ENCODE peak calls at places on chromosomes 3 and 15, in nine cellular contexts. One of them, this sample, is unnamed.

GRCh38 chr3:3705090-3705775 is 94.0 kb upstream of the LRRN1 start:
- DNase-seq in PC-9: no peak
- DNase-seq in activated CD8-positive, alpha-beta memory T cell treated with anti-CD3 and anti-CD28 coated beads for 1 hour: no peak
- DNase-seq in progenitor cell of endocrine pancreas: no peak
- DNase-seq in kidney epithelial cell: no peak
- DNase-seq in left ventricle myocardium superior: peak
- DNase-seq in T-cell: no peak
- DNase-seq in astrocyte of the cerebellum: no peak
- DNase-seq in IMR-90: no peak
- DNase-seq in this sample: no peak

GRCh38 chr3:153052096-153052460 is 109.9 kb upstream of the RAP2B start:
- DNase-seq in T-cell: no peak
- DNase-seq in astrocyte of the cerebellum: peak
- DNase-seq in kidney epithelial cell: peak
- DNase-seq in PC-9: peak
- DNase-seq in progenitor cell of endocrine pancreas: no peak
- DNase-seq in activated CD8-positive, alpha-beta memory T cell treated with anti-CD3 and anti-CD28 coated beads for 1 hour: no peak
- DNase-seq in IMR-90: peak
- DNase-seq in left ventricle myocardium superior: no peak
- DNase-seq in this sample: peak

GRCh38 chr3:124034016-124034808 is 42.3 kb upstream of the ROPN1 start:
- DNase-seq in IMR-90: no peak
- DNase-seq in activated CD8-positive, alpha-beta memory T cell treated with anti-CD3 and anti-CD28 coated beads for 1 hour: no peak
- DNase-seq in kidney epithelial cell: no peak
- DNase-seq in progenitor cell of endocrine pancreas: peak
- DNase-seq in T-cell: no peak
- DNase-seq in astrocyte of the cerebellum: no peak
- DNase-seq in PC-9: no peak
- DNase-seq in left ventricle myocardium superior: peak
- DNase-seq in this sample: no peak

GRCh38 chr3:167493240-167493639 is 19.4 kb upstream of the SERPINI2 start:
- DNase-seq in astrocyte of the cerebellum: no peak
- DNase-seq in kidney epithelial cell: no peak
- DNase-seq in activated CD8-positive, alpha-beta memory T cell treated with anti-CD3 and anti-CD28 coated beads for 1 hour: no peak
- DNase-seq in IMR-90: no peak
- DNase-seq in left ventricle myocardium superior: no peak
- DNase-seq in T-cell: no peak
- DNase-seq in PC-9: no peak
- DNase-seq in progenitor cell of endocrine pancreas: no peak
- DNase-seq in this sample: no peak

GRCh38 chr3:166071-166470 is 30.5 kb upstream of the CHL1 start:
- DNase-seq in kidney epithelial cell: no peak
- DNase-seq in left ventricle myocardium superior: no peak
- DNase-seq in PC-9: no peak
- DNase-seq in T-cell: no peak
- DNase-seq in progenitor cell of endocrine pancreas: no peak
- DNase-seq in IMR-90: no peak
- DNase-seq in activated CD8-positive, alpha-beta memory T cell treated with anti-CD3 and anti-CD28 coated beads for 1 hour: no peak
- DNase-seq in astrocyte of the cerebellum: no peak
- DNase-seq in this sample: no peak

GRCh38 chr15:78018968-78019644 is 58.4 kb downstream of the TBC1D2B start:
- DNase-seq in kidney epithelial cell: no peak
- DNase-seq in left ventricle myocardium superior: no peak
- DNase-seq in astrocyte of the cerebellum: no peak
- DNase-seq in activated CD8-positive, alpha-beta memory T cell treated with anti-CD3 and anti-CD28 coated beads for 1 hour: no peak
- DNase-seq in IMR-90: no peak
- DNase-seq in PC-9: no peak
- DNase-seq in T-cell: no peak
- DNase-seq in progenitor cell of endocrine pancreas: no peak
- DNase-seq in this sample: no peak

GRCh38 chr3:85586018-85586417 is 627.2 kb downstream of the CADM2 start:
- DNase-seq in kidney epithelial cell: no peak
- DNase-seq in activated CD8-positive, alpha-beta memory T cell treated with anti-CD3 and anti-CD28 coated beads for 1 hour: no peak
- DNase-seq in T-cell: no peak
- DNase-seq in progenitor cell of endocrine pancreas: no peak
- DNase-seq in astrocyte of the cerebellum: no peak
- DNase-seq in PC-9: no peak
- DNase-seq in IMR-90: no peak
- DNase-seq in left ventricle myocardium superior: no peak
- DNase-seq in this sample: no peak

GRCh38 chr3:171710359-171710758 is 99.9 kb downstream of the PLD1 start:
- DNase-seq in progenitor cell of endocrine pancreas: no peak
- DNase-seq in T-cell: no peak
- DNase-seq in left ventricle myocardium superior: no peak
- DNase-seq in PC-9: no peak
- DNase-seq in IMR-90: no peak
- DNase-seq in activated CD8-positive, alpha-beta memory T cell treated with anti-CD3 and anti-CD28 coated beads for 1 hour: no peak
- DNase-seq in astrocyte of the cerebellum: no peak
- DNase-seq in kidney epithelial cell: no peak
- DNase-seq in this sample: no peak

GRCh38 chr3:13544951-13545651 is 3.8 kb upstream of the FBLN2 start:
- DNase-seq in activated CD8-positive, alpha-beta memory T cell treated with anti-CD3 and anti-CD28 coated beads for 1 hour: no peak
- DNase-seq in PC-9: no peak
- DNase-seq in kidney epithelial cell: no peak
- DNase-seq in IMR-90: no peak
- DNase-seq in T-cell: no peak
- DNase-seq in left ventricle myocardium superior: no peak
- DNase-seq in progenitor cell of endocrine pancreas: no peak
- DNase-seq in astrocyte of the cerebellum: no peak
- DNase-seq in this sample: no peak

GRCh38 chr3:43869491-43869890 is 178.8 kb downstream of the ABHD5 start:
- DNase-seq in PC-9: no peak
- DNase-seq in activated CD8-positive, alpha-beta memory T cell treated with anti-CD3 and anti-CD28 coated beads for 1 hour: no peak
- DNase-seq in left ventricle myocardium superior: no peak
- DNase-seq in kidney epithelial cell: no peak
- DNase-seq in IMR-90: no peak
- DNase-seq in progenitor cell of endocrine pancreas: no peak
- DNase-seq in T-cell: no peak
- DNase-seq in astrocyte of the cerebellum: no peak
- DNase-seq in this sample: no peak

GRCh38 chr3:70281663-70282062 is 30.8 kb downstream of the MDFIC2 start:
- DNase-seq in astrocyte of the cerebellum: peak
- DNase-seq in IMR-90: peak
- DNase-seq in T-cell: no peak
- DNase-seq in PC-9: no peak
- DNase-seq in left ventricle myocardium superior: no peak
- DNase-seq in activated CD8-positive, alpha-beta memory T cell treated with anti-CD3 and anti-CD28 coated beads for 1 hour: no peak
- DNase-seq in kidney epithelial cell: no peak
- DNase-seq in progenitor cell of endocrine pancreas: no peak
- DNase-seq in this sample: peak

GRCh38 chr3:189902230-189903186 is 218.2 kb downstream of the P3H2 start:
- DNase-seq in activated CD8-positive, alpha-beta memory T cell treated with anti-CD3 and anti-CD28 coated beads for 1 hour: no peak
- DNase-seq in progenitor cell of endocrine pancreas: no peak
- DNase-seq in T-cell: no peak
- DNase-seq in left ventricle myocardium superior: no peak
- DNase-seq in IMR-90: peak
- DNase-seq in kidney epithelial cell: no peak
- DNase-seq in PC-9: no peak
- DNase-seq in astrocyte of the cerebellum: no peak
- DNase-seq in this sample: no peak

GRCh38 chr15:95501865-95502264 is 828.6 kb upstream of the NR2F2 start:
- DNase-seq in astrocyte of the cerebellum: no peak
- DNase-seq in T-cell: no peak
- DNase-seq in kidney epithelial cell: no peak
- DNase-seq in IMR-90: no peak
- DNase-seq in activated CD8-positive, alpha-beta memory T cell treated with anti-CD3 and anti-CD28 coated beads for 1 hour: no peak
- DNase-seq in left ventricle myocardium superior: no peak
- DNase-seq in progenitor cell of endocrine pancreas: no peak
- DNase-seq in PC-9: no peak
- DNase-seq in this sample: no peak

GRCh38 chr3:27483117-27484001 is 825 bp downstream of the SLC4A7 start:
- DNase-seq in PC-9: peak
- DNase-seq in activated CD8-positive, alpha-beta memory T cell treated with anti-CD3 and anti-CD28 coated beads for 1 hour: no peak
- DNase-seq in left ventricle myocardium superior: peak
- DNase-seq in astrocyte of the cerebellum: no peak
- DNase-seq in kidney epithelial cell: peak
- DNase-seq in T-cell: peak
- DNase-seq in IMR-90: peak
- DNase-seq in progenitor cell of endocrine pancreas: peak
- DNase-seq in this sample: peak

GRCh38 chr3:100316656-100317069 is 17.9 kb upstream of the NIT2 start:
- DNase-seq in PC-9: peak
- DNase-seq in astrocyte of the cerebellum: peak
- DNase-seq in progenitor cell of endocrine pancreas: no peak
- DNase-seq in T-cell: peak
- DNase-seq in IMR-90: peak
- DNase-seq in kidney epithelial cell: no peak
- DNase-seq in left ventricle myocardium superior: peak
- DNase-seq in activated CD8-positive, alpha-beta memory T cell treated with anti-CD3 and anti-CD28 coated beads for 1 hour: no peak
- DNase-seq in this sample: peak

GRCh38 chr3:20148456-20148855 is 37.5 kb downstream of the SGO1 start:
- DNase-seq in T-cell: no peak
- DNase-seq in kidney epithelial cell: no peak
- DNase-seq in astrocyte of the cerebellum: no peak
- DNase-seq in IMR-90: no peak
- DNase-seq in left ventricle myocardium superior: no peak
- DNase-seq in activated CD8-positive, alpha-beta memory T cell treated with anti-CD3 and anti-CD28 coated beads for 1 hour: no peak
- DNase-seq in PC-9: no peak
- DNase-seq in progenitor cell of endocrine pancreas: no peak
- DNase-seq in this sample: no peak

GRCh38 chr15:90959894-90960293 is 5.2 kb downstream of the RCCD1 start:
- DNase-seq in T-cell: no peak
- DNase-seq in PC-9: no peak
- DNase-seq in left ventricle myocardium superior: peak
- DNase-seq in IMR-90: peak
- DNase-seq in progenitor cell of endocrine pancreas: no peak
- DNase-seq in astrocyte of the cerebellum: no peak
- DNase-seq in kidney epithelial cell: no peak
- DNase-seq in activated CD8-positive, alpha-beta memory T cell treated with anti-CD3 and anti-CD28 coated beads for 1 hour: no peak
- DNase-seq in this sample: no peak

GRCh38 chr3:192801985-192802384 is 74.6 kb upstream of the FGF12 start:
- DNase-seq in T-cell: no peak
- DNase-seq in kidney epithelial cell: no peak
- DNase-seq in astrocyte of the cerebellum: no peak
- DNase-seq in activated CD8-positive, alpha-beta memory T cell treated with anti-CD3 and anti-CD28 coated beads for 1 hour: no peak
- DNase-seq in progenitor cell of endocrine pancreas: no peak
- DNase-seq in IMR-90: no peak
- DNase-seq in PC-9: no peak
- DNase-seq in left ventricle myocardium superior: no peak
- DNase-seq in this sample: no peak

GRCh38 chr3:110332591-110332990 is 739.0 kb upstream of the NECTIN3 start:
- DNase-seq in kidney epithelial cell: no peak
- DNase-seq in progenitor cell of endocrine pancreas: no peak
- DNase-seq in left ventricle myocardium superior: no peak
- DNase-seq in activated CD8-positive, alpha-beta memory T cell treated with anti-CD3 and anti-CD28 coated beads for 1 hour: no peak
- DNase-seq in PC-9: no peak
- DNase-seq in IMR-90: no peak
- DNase-seq in astrocyte of the cerebellum: no peak
- DNase-seq in T-cell: no peak
- DNase-seq in this sample: no peak

GRCh38 chr15:68413363-68414255 is 18.4 kb downstream of the ITGA11 start:
- DNase-seq in astrocyte of the cerebellum: no peak
- DNase-seq in progenitor cell of endocrine pancreas: no peak
- DNase-seq in T-cell: no peak
- DNase-seq in activated CD8-positive, alpha-beta memory T cell treated with anti-CD3 and anti-CD28 coated beads for 1 hour: no peak
- DNase-seq in kidney epithelial cell: no peak
- DNase-seq in IMR-90: no peak
- DNase-seq in left ventricle myocardium superior: peak
- DNase-seq in PC-9: no peak
- DNase-seq in this sample: no peak

GRCh38 chr3:11637901-11638668 is 5.6 kb downstream of the VGLL4 start:
- DNase-seq in activated CD8-positive, alpha-beta memory T cell treated with anti-CD3 and anti-CD28 coated beads for 1 hour: no peak
- DNase-seq in PC-9: no peak
- DNase-seq in progenitor cell of endocrine pancreas: no peak
- DNase-seq in T-cell: no peak
- DNase-seq in IMR-90: peak
- DNase-seq in astrocyte of the cerebellum: no peak
- DNase-seq in kidney epithelial cell: no peak
- DNase-seq in left ventricle myocardium superior: no peak
- DNase-seq in this sample: no peak

GRCh38 chr3:94525039-94525438 is 462.2 kb downstream of the NSUN3 start:
- DNase-seq in progenitor cell of endocrine pancreas: no peak
- DNase-seq in activated CD8-positive, alpha-beta memory T cell treated with anti-CD3 and anti-CD28 coated beads for 1 hour: no peak
- DNase-seq in left ventricle myocardium superior: peak
- DNase-seq in kidney epithelial cell: no peak
- DNase-seq in T-cell: no peak
- DNase-seq in PC-9: no peak
- DNase-seq in IMR-90: peak
- DNase-seq in astrocyte of the cerebellum: no peak
- DNase-seq in this sample: no peak

GRCh38 chr15:23565395-23566069 is at the start of gene MKRN3:
- DNase-seq in progenitor cell of endocrine pancreas: no peak
- DNase-seq in activated CD8-positive, alpha-beta memory T cell treated with anti-CD3 and anti-CD28 coated beads for 1 hour: peak
- DNase-seq in IMR-90: peak
- DNase-seq in left ventricle myocardium superior: peak
- DNase-seq in astrocyte of the cerebellum: peak
- DNase-seq in T-cell: peak
- DNase-seq in kidney epithelial cell: no peak
- DNase-seq in PC-9: peak
- DNase-seq in this sample: peak

GRCh38 chr3:42301446-42302175 is 35.6 kb upstream of the CCK start:
- DNase-seq in left ventricle myocardium superior: no peak
- DNase-seq in astrocyte of the cerebellum: no peak
- DNase-seq in kidney epithelial cell: no peak
- DNase-seq in PC-9: no peak
- DNase-seq in activated CD8-positive, alpha-beta memory T cell treated with anti-CD3 and anti-CD28 coated beads for 1 hour: no peak
- DNase-seq in progenitor cell of endocrine pancreas: no peak
- DNase-seq in IMR-90: no peak
- DNase-seq in T-cell: no peak
- DNase-seq in this sample: no peak

GRCh38 chr3:54822206-54822605 is 105.7 kb downstream of the LRTM1 start:
- DNase-seq in PC-9: no peak
- DNase-seq in progenitor cell of endocrine pancreas: no peak
- DNase-seq in IMR-90: peak
- DNase-seq in T-cell: no peak
- DNase-seq in astrocyte of the cerebellum: peak
- DNase-seq in left ventricle myocardium superior: peak
- DNase-seq in activated CD8-positive, alpha-beta memory T cell treated with anti-CD3 and anti-CD28 coated beads for 1 hour: no peak
- DNase-seq in kidney epithelial cell: no peak
- DNase-seq in this sample: no peak

GRCh38 chr3:120450261-120450913 is 405 bp downstream of the FSTL1 start:
- DNase-seq in PC-9: peak
- DNase-seq in progenitor cell of endocrine pancreas: no peak
- DNase-seq in T-cell: no peak
- DNase-seq in IMR-90: no peak
- DNase-seq in activated CD8-positive, alpha-beta memory T cell treated with anti-CD3 and anti-CD28 coated beads for 1 hour: no peak
- DNase-seq in astrocyte of the cerebellum: no peak
- DNase-seq in left ventricle myocardium superior: peak
- DNase-seq in kidney epithelial cell: no peak
- DNase-seq in this sample: no peak

GRCh38 chr15:27783668-27784067 is 315.4 kb downstream of the OCA2 start:
- DNase-seq in PC-9: no peak
- DNase-seq in astrocyte of the cerebellum: no peak
- DNase-seq in T-cell: no peak
- DNase-seq in IMR-90: no peak
- DNase-seq in activated CD8-positive, alpha-beta memory T cell treated with anti-CD3 and anti-CD28 coated beads for 1 hour: no peak
- DNase-seq in left ventricle myocardium superior: no peak
- DNase-seq in kidney epithelial cell: no peak
- DNase-seq in progenitor cell of endocrine pancreas: no peak
- DNase-seq in this sample: no peak

GRCh38 chr3:16147226-16147625 is 27.3 kb upstream of the GALNT15 start:
- DNase-seq in progenitor cell of endocrine pancreas: no peak
- DNase-seq in kidney epithelial cell: no peak
- DNase-seq in PC-9: no peak
- DNase-seq in IMR-90: peak
- DNase-seq in astrocyte of the cerebellum: no peak
- DNase-seq in left ventricle myocardium superior: no peak
- DNase-seq in T-cell: no peak
- DNase-seq in activated CD8-positive, alpha-beta memory T cell treated with anti-CD3 and anti-CD28 coated beads for 1 hour: no peak
- DNase-seq in this sample: no peak

GRCh38 chr3:137134431-137134830 is 176.6 kb downstream of the IL20RB start:
- DNase-seq in IMR-90: no peak
- DNase-seq in progenitor cell of endocrine pancreas: no peak
- DNase-seq in PC-9: no peak
- DNase-seq in left ventricle myocardium superior: no peak
- DNase-seq in T-cell: no peak
- DNase-seq in kidney epithelial cell: no peak
- DNase-seq in activated CD8-positive, alpha-beta memory T cell treated with anti-CD3 and anti-CD28 coated beads for 1 hour: no peak
- DNase-seq in astrocyte of the cerebellum: no peak
- DNase-seq in this sample: no peak

GRCh38 chr3:32117324-32117723 is 10.9 kb downstream of the GPD1L start:
- DNase-seq in progenitor cell of endocrine pancreas: no peak
- DNase-seq in IMR-90: no peak
- DNase-seq in activated CD8-positive, alpha-beta memory T cell treated with anti-CD3 and anti-CD28 coated beads for 1 hour: no peak
- DNase-seq in kidney epithelial cell: no peak
- DNase-seq in astrocyte of the cerebellum: peak
- DNase-seq in PC-9: no peak
- DNase-seq in T-cell: no peak
- DNase-seq in left ventricle myocardium superior: no peak
- DNase-seq in this sample: no peak

GRCh38 chr3:168165390-168166269 is 69.9 kb upstream of the GOLIM4 start:
- DNase-seq in PC-9: peak
- DNase-seq in IMR-90: peak
- DNase-seq in astrocyte of the cerebellum: peak
- DNase-seq in progenitor cell of endocrine pancreas: peak
- DNase-seq in T-cell: no peak
- DNase-seq in left ventricle myocardium superior: no peak
- DNase-seq in kidney epithelial cell: peak
- DNase-seq in activated CD8-positive, alpha-beta memory T cell treated with anti-CD3 and anti-CD28 coated beads for 1 hour: no peak
- DNase-seq in this sample: peak